ENCODE peak calls at places on chromosomes 12 and 14, in eight cellular contexts. One of them, this sample, is unnamed.

GRCh38 chr12:11880424-11880823 is 190.3 kb upstream of the BCL2L14 start:
- DNase-seq in epithelial cell of esophagus: no peak
- DNase-seq in brain microvascular endothelial cell: no peak
- DNase-seq in chondrocyte: no peak
- DNase-seq in mesothelial cell of epicardium: no peak
- DNase-seq in skeletal muscle cell: no peak
- DNase-seq in NCI-H2107: no peak
- DNase-seq in activated gamma-delta T cell treated with Interleukin-2 at 50 U/mL for 16 hours: no peak
- DNase-seq in this sample: no peak

GRCh38 chr14:22122227-22123187 is 448.9 kb upstream of the OR4E1 start:
- DNase-seq in skeletal muscle cell: no peak
- DNase-seq in NCI-H2107: no peak
- DNase-seq in epithelial cell of esophagus: peak; percentile 63
- DNase-seq in chondrocyte: no peak
- DNase-seq in activated gamma-delta T cell treated with Interleukin-2 at 50 U/mL for 16 hours: no peak
- DNase-seq in mesothelial cell of epicardium: no peak
- DNase-seq in brain microvascular endothelial cell: peak; percentile 22
- DNase-seq in this sample: no peak

GRCh38 chr14:83197271-83197670 is 1663.6 kb upstream of the SEL1L start:
- DNase-seq in skeletal muscle cell: no peak
- DNase-seq in brain microvascular endothelial cell: no peak
- DNase-seq in activated gamma-delta T cell treated with Interleukin-2 at 50 U/mL for 16 hours: no peak
- DNase-seq in epithelial cell of esophagus: no peak
- DNase-seq in mesothelial cell of epicardium: no peak
- DNase-seq in NCI-H2107: no peak
- DNase-seq in chondrocyte: no peak
- DNase-seq in this sample: no peak

GRCh38 chr14:91924871-91925726 is 22.4 kb downstream of the FBLN5 start:
- DNase-seq in chondrocyte: no peak
- DNase-seq in mesothelial cell of epicardium: no peak
- DNase-seq in epithelial cell of esophagus: peak; percentile 54
- DNase-seq in activated gamma-delta T cell treated with Interleukin-2 at 50 U/mL for 16 hours: no peak
- DNase-seq in brain microvascular endothelial cell: no peak
- DNase-seq in skeletal muscle cell: peak; percentile 51
- DNase-seq in NCI-H2107: no peak
- DNase-seq in this sample: peak; percentile 54

GRCh38 chr14:104675447-104675846 is 14.0 kb upstream of the INF2 start:
- DNase-seq in chondrocyte: no peak
- DNase-seq in mesothelial cell of epicardium: no peak
- DNase-seq in epithelial cell of esophagus: no peak
- DNase-seq in brain microvascular endothelial cell: no peak
- DNase-seq in NCI-H2107: no peak
- DNase-seq in skeletal muscle cell: no peak
- DNase-seq in activated gamma-delta T cell treated with Interleukin-2 at 50 U/mL for 16 hours: no peak
- DNase-seq in this sample: no peak

GRCh38 chr12:63802012-63802608 is 22.4 kb downstream of the RXYLT1 start:
- DNase-seq in skeletal muscle cell: no peak
- DNase-seq in brain microvascular endothelial cell: no peak
- DNase-seq in epithelial cell of esophagus: peak; percentile 24
- DNase-seq in activated gamma-delta T cell treated with Interleukin-2 at 50 U/mL for 16 hours: no peak
- DNase-seq in mesothelial cell of epicardium: no peak
- DNase-seq in NCI-H2107: peak; percentile 15
- DNase-seq in chondrocyte: no peak
- DNase-seq in this sample: peak; percentile 38

GRCh38 chr14:101029668-101030290 is 126.3 kb upstream of the RTL1 start:
- DNase-seq in brain microvascular endothelial cell: no peak
- DNase-seq in NCI-H2107: no peak
- DNase-seq in activated gamma-delta T cell treated with Interleukin-2 at 50 U/mL for 16 hours: no peak
- DNase-seq in skeletal muscle cell: no peak
- DNase-seq in chondrocyte: peak; percentile 68
- DNase-seq in epithelial cell of esophagus: no peak
- DNase-seq in mesothelial cell of epicardium: no peak
- DNase-seq in this sample: no peak

GRCh38 chr12:129538137-129538536 is 365.7 kb downstream of the TMEM132D start:
- DNase-seq in brain microvascular endothelial cell: no peak
- DNase-seq in skeletal muscle cell: no peak
- DNase-seq in chondrocyte: no peak
- DNase-seq in NCI-H2107: no peak
- DNase-seq in epithelial cell of esophagus: no peak
- DNase-seq in activated gamma-delta T cell treated with Interleukin-2 at 50 U/mL for 16 hours: no peak
- DNase-seq in mesothelial cell of epicardium: no peak
- DNase-seq in this sample: no peak

GRCh38 chr12:20482680-20483079 is 114.3 kb downstream of the PDE3A start:
- DNase-seq in skeletal muscle cell: no peak
- DNase-seq in epithelial cell of esophagus: no peak
- DNase-seq in NCI-H2107: no peak
- DNase-seq in brain microvascular endothelial cell: no peak
- DNase-seq in activated gamma-delta T cell treated with Interleukin-2 at 50 U/mL for 16 hours: no peak
- DNase-seq in chondrocyte: no peak
- DNase-seq in mesothelial cell of epicardium: no peak
- DNase-seq in this sample: no peak

GRCh38 chr12:89760783-89761182 is 52.1 kb upstream of the ATP2B1 start:
- DNase-seq in skeletal muscle cell: no peak
- DNase-seq in chondrocyte: no peak
- DNase-seq in mesothelial cell of epicardium: no peak
- DNase-seq in NCI-H2107: no peak
- DNase-seq in epithelial cell of esophagus: no peak
- DNase-seq in activated gamma-delta T cell treated with Interleukin-2 at 50 U/mL for 16 hours: no peak
- DNase-seq in brain microvascular endothelial cell: no peak
- DNase-seq in this sample: no peak

GRCh38 chr12:89469361-89469760 is 55.2 kb downstream of the GALNT4 start:
- DNase-seq in mesothelial cell of epicardium: no peak
- DNase-seq in skeletal muscle cell: no peak
- DNase-seq in activated gamma-delta T cell treated with Interleukin-2 at 50 U/mL for 16 hours: no peak
- DNase-seq in NCI-H2107: no peak
- DNase-seq in epithelial cell of esophagus: peak; percentile 64
- DNase-seq in brain microvascular endothelial cell: peak; percentile 66
- DNase-seq in chondrocyte: no peak
- DNase-seq in this sample: peak; percentile 54

GRCh38 chr12:60138526-60138925 is 542.7 kb downstream of the SLC16A7 start:
- DNase-seq in mesothelial cell of epicardium: no peak
- DNase-seq in activated gamma-delta T cell treated with Interleukin-2 at 50 U/mL for 16 hours: no peak
- DNase-seq in NCI-H2107: no peak
- DNase-seq in brain microvascular endothelial cell: no peak
- DNase-seq in epithelial cell of esophagus: no peak
- DNase-seq in chondrocyte: no peak
- DNase-seq in skeletal muscle cell: no peak
- DNase-seq in this sample: no peak

GRCh38 chr12:110371408-110372055 is 32.0 kb downstream of the ANAPC7 start:
- DNase-seq in skeletal muscle cell: no peak
- DNase-seq in epithelial cell of esophagus: no peak
- DNase-seq in chondrocyte: no peak
- DNase-seq in NCI-H2107: peak; percentile 95
- DNase-seq in mesothelial cell of epicardium: no peak
- DNase-seq in brain microvascular endothelial cell: peak; percentile 17
- DNase-seq in activated gamma-delta T cell treated with Interleukin-2 at 50 U/mL for 16 hours: no peak
- DNase-seq in this sample: no peak

GRCh38 chr14:89422181-89422951 is 5.3 kb upstream of the FOXN3 start:
- DNase-seq in epithelial cell of esophagus: peak; percentile 62
- DNase-seq in chondrocyte: no peak
- DNase-seq in NCI-H2107: no peak
- DNase-seq in activated gamma-delta T cell treated with Interleukin-2 at 50 U/mL for 16 hours: no peak
- DNase-seq in mesothelial cell of epicardium: no peak
- DNase-seq in skeletal muscle cell: no peak
- DNase-seq in brain microvascular endothelial cell: no peak
- DNase-seq in this sample: no peak

GRCh38 chr14:71228711-71229110 is 321.5 kb downstream of the PCNX1 start:
- DNase-seq in brain microvascular endothelial cell: no peak
- DNase-seq in skeletal muscle cell: no peak
- DNase-seq in NCI-H2107: no peak
- DNase-seq in epithelial cell of esophagus: peak; percentile 14
- DNase-seq in activated gamma-delta T cell treated with Interleukin-2 at 50 U/mL for 16 hours: no peak
- DNase-seq in chondrocyte: no peak
- DNase-seq in mesothelial cell of epicardium: no peak
- DNase-seq in this sample: no peak

GRCh38 chr12:92244036-92244435 is 98.4 kb upstream of the BTG1 start:
- DNase-seq in NCI-H2107: no peak
- DNase-seq in brain microvascular endothelial cell: no peak
- DNase-seq in activated gamma-delta T cell treated with Interleukin-2 at 50 U/mL for 16 hours: no peak
- DNase-seq in skeletal muscle cell: peak; percentile 79
- DNase-seq in chondrocyte: no peak
- DNase-seq in mesothelial cell of epicardium: no peak
- DNase-seq in epithelial cell of esophagus: no peak
- DNase-seq in this sample: peak; percentile 82

GRCh38 chr14:73610692-73611091 is 1.6 kb upstream of the ACOT6 start:
- DNase-seq in epithelial cell of esophagus: no peak
- DNase-seq in activated gamma-delta T cell treated with Interleukin-2 at 50 U/mL for 16 hours: no peak
- DNase-seq in chondrocyte: no peak
- DNase-seq in mesothelial cell of epicardium: no peak
- DNase-seq in brain microvascular endothelial cell: no peak
- DNase-seq in skeletal muscle cell: no peak
- DNase-seq in NCI-H2107: no peak
- DNase-seq in this sample: peak; percentile 32

GRCh38 chr14:63939006-63939270 is 86.1 kb downstream of the SYNE2 start:
- DNase-seq in skeletal muscle cell: no peak
- DNase-seq in NCI-H2107: no peak
- DNase-seq in epithelial cell of esophagus: no peak
- DNase-seq in brain microvascular endothelial cell: no peak
- DNase-seq in mesothelial cell of epicardium: no peak
- DNase-seq in chondrocyte: no peak
- DNase-seq in activated gamma-delta T cell treated with Interleukin-2 at 50 U/mL for 16 hours: no peak
- DNase-seq in this sample: no peak

GRCh38 chr14:71117839-71118743 is 210.8 kb downstream of the PCNX1 start:
- DNase-seq in skeletal muscle cell: peak; percentile 64
- DNase-seq in chondrocyte: no peak
- DNase-seq in mesothelial cell of epicardium: no peak
- DNase-seq in epithelial cell of esophagus: peak; percentile 95
- DNase-seq in activated gamma-delta T cell treated with Interleukin-2 at 50 U/mL for 16 hours: no peak
- DNase-seq in NCI-H2107: no peak
- DNase-seq in brain microvascular endothelial cell: peak; percentile 78
- DNase-seq in this sample: peak; percentile 89

GRCh38 chr12:71576546-71576945 is 87.1 kb downstream of the ZFC3H1 start:
- DNase-seq in brain microvascular endothelial cell: no peak
- DNase-seq in chondrocyte: no peak
- DNase-seq in mesothelial cell of epicardium: no peak
- DNase-seq in epithelial cell of esophagus: no peak
- DNase-seq in activated gamma-delta T cell treated with Interleukin-2 at 50 U/mL for 16 hours: no peak
- DNase-seq in skeletal muscle cell: no peak
- DNase-seq in NCI-H2107: no peak
- DNase-seq in this sample: no peak

GRCh38 chr12:23536293-23536692 is 413.2 kb downstream of the SOX5 start:
- DNase-seq in epithelial cell of esophagus: no peak
- DNase-seq in activated gamma-delta T cell treated with Interleukin-2 at 50 U/mL for 16 hours: no peak
- DNase-seq in mesothelial cell of epicardium: no peak
- DNase-seq in skeletal muscle cell: no peak
- DNase-seq in NCI-H2107: no peak
- DNase-seq in chondrocyte: no peak
- DNase-seq in brain microvascular endothelial cell: no peak
- DNase-seq in this sample: no peak

GRCh38 chr14:36719823-36720222 is 58.2 kb downstream of the PAX9 start:
- DNase-seq in NCI-H2107: no peak
- DNase-seq in chondrocyte: no peak
- DNase-seq in skeletal muscle cell: no peak
- DNase-seq in activated gamma-delta T cell treated with Interleukin-2 at 50 U/mL for 16 hours: no peak
- DNase-seq in brain microvascular endothelial cell: no peak
- DNase-seq in epithelial cell of esophagus: no peak
- DNase-seq in mesothelial cell of epicardium: no peak
- DNase-seq in this sample: no peak

GRCh38 chr12:47744005-47744651 is 14.6 kb downstream of the RAPGEF3 start:
- DNase-seq in epithelial cell of esophagus: peak; percentile 89
- DNase-seq in mesothelial cell of epicardium: no peak
- DNase-seq in brain microvascular endothelial cell: no peak
- DNase-seq in NCI-H2107: peak; percentile 11
- DNase-seq in chondrocyte: no peak
- DNase-seq in skeletal muscle cell: no peak
- DNase-seq in activated gamma-delta T cell treated with Interleukin-2 at 50 U/mL for 16 hours: peak; percentile 59
- DNase-seq in this sample: no peak

GRCh38 chr12:80655751-80656150 is 51.7 kb upstream of the MYF6 start:
- DNase-seq in chondrocyte: no peak
- DNase-seq in NCI-H2107: no peak
- DNase-seq in mesothelial cell of epicardium: no peak
- DNase-seq in epithelial cell of esophagus: no peak
- DNase-seq in brain microvascular endothelial cell: no peak
- DNase-seq in activated gamma-delta T cell treated with Interleukin-2 at 50 U/mL for 16 hours: no peak
- DNase-seq in skeletal muscle cell: no peak
- DNase-seq in this sample: peak; percentile 42

GRCh38 chr12:56989866-56990610 is 16.3 kb downstream of the ZBTB39 start:
- DNase-seq in epithelial cell of esophagus: no peak
- DNase-seq in mesothelial cell of epicardium: no peak
- DNase-seq in chondrocyte: no peak
- DNase-seq in NCI-H2107: no peak
- DNase-seq in brain microvascular endothelial cell: no peak
- DNase-seq in skeletal muscle cell: no peak
- DNase-seq in activated gamma-delta T cell treated with Interleukin-2 at 50 U/mL for 16 hours: no peak
- DNase-seq in this sample: no peak

GRCh38 chr14:53325176-53325806 is 172.2 kb upstream of the DDHD1 start:
- DNase-seq in epithelial cell of esophagus: peak; percentile 24
- DNase-seq in NCI-H2107: no peak
- DNase-seq in activated gamma-delta T cell treated with Interleukin-2 at 50 U/mL for 16 hours: no peak
- DNase-seq in mesothelial cell of epicardium: no peak
- DNase-seq in brain microvascular endothelial cell: no peak
- DNase-seq in chondrocyte: no peak
- DNase-seq in skeletal muscle cell: no peak
- DNase-seq in this sample: peak; percentile 25

GRCh38 chr12:131598717-131599116 is 112.2 kb upstream of the SFSWAP start:
- DNase-seq in epithelial cell of esophagus: no peak
- DNase-seq in skeletal muscle cell: no peak
- DNase-seq in chondrocyte: no peak
- DNase-seq in activated gamma-delta T cell treated with Interleukin-2 at 50 U/mL for 16 hours: no peak
- DNase-seq in NCI-H2107: no peak
- DNase-seq in brain microvascular endothelial cell: no peak
- DNase-seq in mesothelial cell of epicardium: no peak
- DNase-seq in this sample: no peak

GRCh38 chr12:80936642-80937390 is 918 bp downstream of the LIN7A start:
- DNase-seq in mesothelial cell of epicardium: peak; percentile 39
- DNase-seq in skeletal muscle cell: no peak
- DNase-seq in NCI-H2107: no peak
- DNase-seq in chondrocyte: peak; percentile 93
- DNase-seq in epithelial cell of esophagus: peak; percentile 11
- DNase-seq in activated gamma-delta T cell treated with Interleukin-2 at 50 U/mL for 16 hours: no peak
- DNase-seq in brain microvascular endothelial cell: peak; percentile 23
- DNase-seq in this sample: peak; percentile 35

GRCh38 chr12:4290011-4290790 is 16.6 kb downstream of the CCND2 start:
- DNase-seq in chondrocyte: no peak
- DNase-seq in NCI-H2107: no peak
- DNase-seq in activated gamma-delta T cell treated with Interleukin-2 at 50 U/mL for 16 hours: no peak
- DNase-seq in brain microvascular endothelial cell: no peak
- DNase-seq in skeletal muscle cell: no peak
- DNase-seq in epithelial cell of esophagus: no peak
- DNase-seq in mesothelial cell of epicardium: no peak
- DNase-seq in this sample: no peak

GRCh38 chr14:81401420-81402122 is 1.4 kb upstream of the STON2 start:
- DNase-seq in mesothelial cell of epicardium: no peak
- DNase-seq in skeletal muscle cell: peak; percentile 78
- DNase-seq in brain microvascular endothelial cell: peak; percentile 35
- DNase-seq in epithelial cell of esophagus: peak; percentile 95
- DNase-seq in activated gamma-delta T cell treated with Interleukin-2 at 50 U/mL for 16 hours: no peak
- DNase-seq in NCI-H2107: no peak
- DNase-seq in chondrocyte: no peak
- DNase-seq in this sample: peak; percentile 97

GRCh38 chr14:63676615-63677014 is 34.9 kb upstream of the WDR89 start:
- DNase-seq in mesothelial cell of epicardium: no peak
- DNase-seq in skeletal muscle cell: no peak
- DNase-seq in brain microvascular endothelial cell: no peak
- DNase-seq in chondrocyte: no peak
- DNase-seq in NCI-H2107: no peak
- DNase-seq in activated gamma-delta T cell treated with Interleukin-2 at 50 U/mL for 16 hours: no peak
- DNase-seq in epithelial cell of esophagus: no peak
- DNase-seq in this sample: no peak

GRCh38 chr14:54674342-54674741 is 107.4 kb downstream of the SAMD4A start:
- DNase-seq in chondrocyte: no peak
- DNase-seq in NCI-H2107: no peak
- DNase-seq in mesothelial cell of epicardium: no peak
- DNase-seq in epithelial cell of esophagus: no peak
- DNase-seq in skeletal muscle cell: no peak
- DNase-seq in activated gamma-delta T cell treated with Interleukin-2 at 50 U/mL for 16 hours: no peak
- DNase-seq in brain microvascular endothelial cell: no peak
- DNase-seq in this sample: no peak

GRCh38 chr12:14723763-14724162 is 27.4 kb upstream of the GUCY2C start:
- DNase-seq in mesothelial cell of epicardium: no peak
- DNase-seq in epithelial cell of esophagus: peak; percentile 70
- DNase-seq in brain microvascular endothelial cell: peak; percentile 57
- DNase-seq in activated gamma-delta T cell treated with Interleukin-2 at 50 U/mL for 16 hours: peak; percentile 52
- DNase-seq in skeletal muscle cell: no peak
- DNase-seq in chondrocyte: no peak
- DNase-seq in NCI-H2107: no peak
- DNase-seq in this sample: peak; percentile 68

GRCh38 chr12:88298761-88299242 is 156.7 kb downstream of the TMTC3 start:
- DNase-seq in NCI-H2107: no peak
- DNase-seq in epithelial cell of esophagus: peak; percentile 95
- DNase-seq in mesothelial cell of epicardium: no peak
- DNase-seq in brain microvascular endothelial cell: peak; percentile 93
- DNase-seq in skeletal muscle cell: peak; percentile 61
- DNase-seq in chondrocyte: no peak
- DNase-seq in activated gamma-delta T cell treated with Interleukin-2 at 50 U/mL for 16 hours: no peak
- DNase-seq in this sample: peak; percentile 77

This sample was measured in fibroblast of mammary gland.